ENCODE peak calls at places on chromosomes 7 and 10, in ten cellular contexts. R is MCF 10A, Q is keratinocyte, E is WTC11, P is Caki2, S is hepatocyte, J is ELF-1, I is frontal cortex, V is GM13976, Z is pulmonary artery endothelial cell. M is an unnamed sample.

GRCh38 chr10:100184426-100185219 is 1.2 kb downstream of the ERLIN1 start:
- DNase-seq in R (peak), Q (no peak), E (no peak), P (peak), S (peak), J (peak), I (no peak), V (peak), Z (no peak), M (peak)

GRCh38 chr7:130699686-130700085 is 13.3 kb upstream of the TSGA13 start:
- DNase-seq in R (peak), Q (no peak), E (no peak), P (peak), S (no peak), J (no peak), I (no peak), V (no peak), Z (no peak), M (no peak)

GRCh38 chr10:13503745-13504463 is 24.9 kb downstream of the BEND7 start:
- DNase-seq in R (peak), Q (no peak), E (no peak), P (no peak), S (peak), J (no peak), I (no peak), V (no peak), Z (no peak), M (peak)

GRCh38 chr7:104982773-104983619 is 31.0 kb upstream of the KMT2E start:
- DNase-seq in R (no peak), Q (no peak), E (no peak), P (peak), S (no peak), J (no peak), I (no peak), V (no peak), Z (no peak), M (no peak)

GRCh38 chr10:43396061-43396927 is 12.7 kb downstream of the HNRNPF start:
- DNase-seq in R (peak), Q (no peak), E (peak), P (peak), S (peak), J (peak), I (peak), V (peak), Z (no peak), M (peak)

GRCh38 chr10:687583-688286 is 1.7 kb downstream of the DIP2C start:
- DNase-seq in R (no peak), Q (no peak), E (no peak), P (no peak), S (no peak), J (no peak), I (no peak), V (no peak), Z (no peak), M (no peak)

GRCh38 chr7:158581440-158582088 is 6.1 kb downstream of the PTPRN2 start:
- DNase-seq in R (no peak), Q (no peak), E (no peak), P (no peak), S (peak), J (no peak), I (no peak), V (no peak), Z (no peak), M (no peak)

GRCh38 chr10:42995537-42995936 is 81.3 kb upstream of the RET start:
- DNase-seq in R (no peak), Q (no peak), E (peak), P (no peak), S (no peak), J (no peak), I (no peak), V (no peak), Z (no peak), M (no peak)

GRCh38 chr7:65509368-65510186 is 135.9 kb downstream of the ZNF92 start:
- DNase-seq in R (no peak), Q (no peak), E (peak), P (no peak), S (no peak), J (peak), I (peak), V (no peak), Z (no peak), M (no peak)

GRCh38 chr10:50310560-50311174 is 59.4 kb upstream of the ASAH2 start:
- DNase-seq in R (peak), Q (no peak), E (peak), P (no peak), S (peak), J (peak), I (no peak), V (no peak), Z (no peak), M (no peak)

GRCh38 chr7:98284335-98285036 is 3.0 kb downstream of the BRI3 start:
- DNase-seq in R (peak), Q (no peak), E (no peak), P (peak), S (peak), J (peak), I (no peak), V (no peak), Z (peak), M (peak)

GRCh38 chr7:33093266-33093665 is 15.9 kb downstream of the RP9 start:
- DNase-seq in R (no peak), Q (no peak), E (no peak), P (no peak), S (no peak), J (no peak), I (no peak), V (no peak), Z (no peak), M (no peak)

GRCh38 chr7:5797716-5798115 is 16.3 kb upstream of the RNF216 start:
- DNase-seq in R (no peak), Q (no peak), E (no peak), P (no peak), S (no peak), J (no peak), I (no peak), V (no peak), Z (no peak), M (no peak)

GRCh38 chr10:128568979-128569378 is 442.8 kb upstream of the MKI67 start:
- DNase-seq in R (no peak), Q (no peak), E (no peak), P (no peak), S (no peak), J (peak), I (no peak), V (no peak), Z (no peak), M (no peak)